ENCODE peak calls at places on chromosomes 11 and 22, in four cellular contexts. K, S, C and U are unnamed samples.

GRCh38 chr11:110000858-110001257 is 92.3 kb upstream of the ZC3H12C start:
- DNase-seq in K (no peak), S (no peak), C (no peak), U (no peak)

GRCh38 chr22:19133561-19133960 is 2.5 kb downstream of the TSSK2 start:
- DNase-seq in K (no peak), S (no peak), C (no peak), U (no peak)

GRCh38 chr22:50560034-50560433 is 2.7 kb downstream of the SYCE3 start:
- DNase-seq in K (no peak), S (no peak), C (no peak), U (no peak)

GRCh38 chr11:112355726-112356125 is 95.1 kb upstream of the PLET1 start:
- DNase-seq in K (peak; percentile 28), S (no peak), C (peak; percentile 56), U (peak; percentile 12)

GRCh38 chr22:47001288-47001687 is 238.8 kb downstream of the TBC1D22A start:
- DNase-seq in K (no peak), S (peak; percentile 59), C (no peak), U (no peak)

GRCh38 chr11:82080160-82080559 is 653.5 kb downstream of the FAM181B start:
- DNase-seq in K (no peak), S (no peak), C (no peak), U (no peak)

GRCh38 chr11:33598426-33599069 is 102.1 kb downstream of the C11orf91 start:
- DNase-seq in K (no peak), S (no peak), C (peak; percentile 52), U (no peak)

GRCh38 chr11:105648762-105649161 is 38.9 kb downstream of the GRIA4 start:
- DNase-seq in K (no peak), S (no peak), C (no peak), U (no peak)

GRCh38 chr11:108718466-108718865 is 53.6 kb downstream of the DDX10 start:
- DNase-seq in K (no peak), S (no peak), C (no peak), U (no peak)

DNA sequence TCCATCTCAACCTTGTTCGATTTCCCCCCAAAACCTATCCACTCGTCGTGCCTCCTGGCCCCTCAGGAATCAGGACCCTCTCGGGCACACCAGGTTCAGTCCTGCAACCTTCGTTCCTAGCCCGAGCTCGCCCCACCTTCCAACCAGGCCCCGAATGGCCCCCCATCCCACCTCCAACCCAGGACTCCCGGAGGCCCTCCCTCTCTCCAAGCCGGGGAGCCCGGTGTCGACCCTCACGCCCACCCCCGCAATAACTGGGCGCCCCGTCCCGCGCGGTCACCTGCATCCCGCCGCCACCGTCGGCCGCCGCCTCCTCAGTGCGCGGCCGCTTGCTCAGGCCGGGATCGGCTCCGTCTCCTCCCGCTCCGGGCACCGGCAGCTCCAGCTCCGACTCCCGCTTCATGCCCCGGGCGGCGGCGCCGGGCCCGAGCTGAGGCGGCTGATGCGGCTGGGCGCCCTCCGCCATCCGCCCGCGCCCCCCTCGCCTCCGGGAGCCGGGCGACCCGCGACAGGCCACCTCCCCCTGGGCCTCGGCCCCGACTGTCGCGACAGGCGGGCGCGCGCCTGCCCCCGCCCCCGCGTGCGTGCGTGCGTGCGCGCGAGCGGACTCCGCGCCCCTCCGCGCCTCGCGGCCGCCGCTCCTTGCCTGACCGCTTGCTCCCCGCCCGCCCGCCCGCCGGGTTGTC is 521 bp downstream of the RBFOX2 start:
- DNase-seq in K (no peak), S (no peak), C (peak; percentile 83), U (no peak)
- TF ChIP-seq GABPA in K (no peak), S (no peak), C (no peak), U (no peak)

GRCh38 chr22:28800308-28801041 is at the start of gene XBP1:
- DNase-seq in K (peak; percentile 95), S (peak; percentile 63), C (peak; percentile 96), U (peak; percentile 88)

GRCh38 chr22:28801845-28802594 is 1.7 kb upstream of the XBP1 start:
- DNase-seq in K (peak; percentile 53), S (no peak), C (no peak), U (peak; percentile 80)

GRCh38 chr22:28799834-28800307 is 498 bp downstream of the XBP1 start:
- DNase-seq in K (peak; percentile 64), S (no peak), C (no peak), U (no peak)

GRCh38 chr22:28798810-28799124 is 1.6 kb downstream of the XBP1 start:
- DNase-seq in K (no peak), S (no peak), C (no peak), U (no peak)

GRCh38 chr22:28799125-28799833 is 1.1 kb downstream of the XBP1 start:
- DNase-seq in K (peak; percentile 15), S (no peak), C (no peak), U (peak; percentile 82)
- TF ChIP-seq GABPA in K (no peak), S (no peak), C (no peak), U (no peak)

GRCh38 chr11:74683279-74683871 is 47.9 kb downstream of the CHRDL2 start:
- DNase-seq in K (no peak), S (no peak), C (peak; percentile 75), U (no peak)
- TF ChIP-seq GABPA in K (no peak), S (no peak), C (no peak), U (no peak)

DNA sequence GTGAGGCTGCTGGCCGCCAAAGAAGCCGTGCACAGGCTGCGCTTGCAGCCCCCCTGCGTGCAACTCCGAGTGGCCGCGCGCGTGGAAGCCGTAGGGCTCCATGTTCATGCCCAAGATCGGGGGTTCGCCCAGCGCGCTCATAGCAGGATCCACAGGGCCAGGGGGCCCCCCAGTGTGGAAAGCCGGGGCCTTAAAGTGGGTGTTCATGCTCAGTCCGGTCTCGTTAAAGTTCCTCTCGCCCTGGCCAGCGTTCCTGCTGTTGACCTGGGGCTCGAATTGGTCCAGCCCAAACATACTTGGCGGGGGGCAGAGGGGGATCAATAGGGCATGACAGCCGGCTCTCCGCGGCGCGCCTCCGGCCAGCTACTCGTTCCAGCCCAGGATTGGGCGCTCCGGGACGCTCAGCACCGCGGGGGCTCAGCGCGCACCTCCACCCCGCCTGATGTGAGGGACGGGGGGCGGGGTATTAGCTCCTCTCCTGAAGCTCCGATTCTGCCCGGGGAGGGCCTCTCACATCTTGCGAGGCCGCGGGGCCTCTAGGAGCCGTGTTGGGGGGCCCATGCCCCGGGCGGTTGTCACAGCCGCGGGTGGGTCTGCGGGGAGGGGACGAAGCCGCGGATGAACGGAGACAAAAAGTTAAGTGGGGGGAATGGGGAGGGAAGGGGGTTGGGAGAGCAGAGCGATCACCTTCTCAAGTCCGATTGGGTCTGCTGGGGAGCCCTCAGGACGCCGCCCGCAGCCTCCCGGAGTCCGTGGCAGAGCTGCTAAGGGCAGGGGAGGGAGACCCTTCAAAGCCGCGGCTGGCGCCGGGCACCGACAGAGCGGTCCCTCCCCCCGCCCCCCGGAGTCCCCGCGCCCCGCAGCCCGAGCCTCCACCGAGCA is 1.1 kb downstream of the MN1 start:
- DNase-seq in K (no peak), S (no peak), C (no peak), U (no peak)
- TF ChIP-seq GABPA in K (no peak), S (no peak), C (no peak), U (no peak)

DNA sequence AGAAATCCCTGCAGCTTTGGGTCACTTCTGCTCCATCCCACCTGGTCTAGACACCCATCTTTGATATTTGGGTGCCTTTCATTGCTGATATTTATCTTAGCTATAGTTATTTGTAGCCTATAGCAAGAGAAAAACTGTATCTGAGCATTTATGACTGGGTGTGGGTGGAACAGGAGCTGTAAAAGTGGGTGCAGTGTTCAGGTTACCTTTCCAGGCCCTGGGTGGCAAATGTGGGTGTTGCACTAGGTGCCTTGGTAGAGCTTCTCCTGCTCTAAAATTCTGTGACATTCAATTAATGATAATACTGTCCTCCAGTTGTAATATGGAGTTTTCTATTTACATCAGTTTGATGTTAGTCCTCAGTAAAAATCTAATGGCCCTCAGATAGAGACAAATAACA is 78.4 kb upstream of the OR4B1 start:
- DNase-seq in K (no peak), S (no peak), C (no peak), U (no peak)
- TF ChIP-seq GABPA in K (no peak), S (no peak), C (no peak), U (no peak)